ENCODE peak calls at places on chromosomes 3 and 15, in four cellular contexts. One of them, this sample, is unnamed.
A peak's percentile ranks its signal among the peaks of the same experiment; 100 is the strongest.

GRCh38 chr3:61141184-61141583 is 110.1 kb downstream of the FHIT start:
- DNase-seq in naive thymus-derived CD4-positive, alpha-beta T cell: no peak
- DNase-seq in activated naive CD4-positive, alpha-beta T cell: no peak
- DNase-seq in AG20443: no peak
- DNase-seq in this sample: no peak

GRCh38 chr3:61094608-61095007 is 156.6 kb downstream of the FHIT start:
- DNase-seq in activated naive CD4-positive, alpha-beta T cell: no peak
- DNase-seq in naive thymus-derived CD4-positive, alpha-beta T cell: no peak
- DNase-seq in AG20443: no peak
- DNase-seq in this sample: no peak

GRCh38 chr3:112761062-112761638 is 85.5 kb downstream of the CD200R1L start:
- DNase-seq in naive thymus-derived CD4-positive, alpha-beta T cell: no peak
- DNase-seq in AG20443: no peak
- DNase-seq in activated naive CD4-positive, alpha-beta T cell: no peak
- DNase-seq in this sample: no peak

GRCh38 chr3:190307164-190307545 is 15.1 kb downstream of the CLDN1 start:
- DNase-seq in AG20443: no peak
- DNase-seq in naive thymus-derived CD4-positive, alpha-beta T cell: no peak
- DNase-seq in activated naive CD4-positive, alpha-beta T cell: no peak
- DNase-seq in this sample: no peak

GRCh38 chr3:108287146-108287545 is 9.2 kb upstream of the HHLA2 start:
- DNase-seq in naive thymus-derived CD4-positive, alpha-beta T cell: no peak
- DNase-seq in AG20443: no peak
- DNase-seq in activated naive CD4-positive, alpha-beta T cell: no peak
- DNase-seq in this sample: no peak

GRCh38 chr15:78316211-78317077 is 17.0 kb upstream of the SKIC8 start:
- DNase-seq in naive thymus-derived CD4-positive, alpha-beta T cell: no peak
- DNase-seq in activated naive CD4-positive, alpha-beta T cell: no peak
- DNase-seq in AG20443: no peak
- DNase-seq in this sample: no peak

GRCh38 chr15:82810061-82810862 is 834 bp downstream of the WHAMM start:
- DNase-seq in activated naive CD4-positive, alpha-beta T cell: no peak
- DNase-seq in naive thymus-derived CD4-positive, alpha-beta T cell: peak; percentile 42
- DNase-seq in AG20443: peak; percentile 47
- DNase-seq in this sample: peak; percentile 66

GRCh38 chr3:115885621-115886020 is 262.3 kb downstream of the GAP43 start:
- DNase-seq in naive thymus-derived CD4-positive, alpha-beta T cell: no peak
- DNase-seq in AG20443: peak; percentile 30
- DNase-seq in activated naive CD4-positive, alpha-beta T cell: no peak
- DNase-seq in this sample: no peak

GRCh38 chr3:114104414-114104813 is 47.9 kb downstream of the QTRT2 start:
- DNase-seq in naive thymus-derived CD4-positive, alpha-beta T cell: no peak
- DNase-seq in AG20443: no peak
- DNase-seq in activated naive CD4-positive, alpha-beta T cell: no peak
- DNase-seq in this sample: no peak

This sample was measured in B cell.